ENCODE peak calls at places on chromosomes 12 and 14, in eight cellular contexts. B is activated gamma-delta T cell; N is Calu3; A is pulmonary artery endothelial cell; S is MG63; J is stimulated activated naive CD4-positive, alpha-beta T cell; V is GM12878; M is NCI-H1105 treated with DMSO at 0.1 percent for 48 hours. P is an unnamed sample.

GRCh38 chr12:12779529-12779928 is 5.9 kb upstream of the APOLD1 start:
- DNase-seq in B (no peak), N (no peak), A (peak), S (no peak), J (no peak), V (no peak), M (peak), P (no peak)

GRCh38 chr14:42490536-42490935 is 883.9 kb downstream of the LRFN5 start:
- DNase-seq in B (no peak), N (no peak), A (no peak), S (peak), J (no peak), V (no peak), M (no peak), P (no peak)

GRCh38 chr12:291153-291723 is 28.6 kb upstream of the SLC6A13 start:
- DNase-seq in B (no peak), N (no peak), A (no peak), S (no peak), J (no peak), V (no peak), M (no peak), P (no peak)

GRCh38 chr12:62760779-62761178 is 174.2 kb downstream of the PPM1H start:
- DNase-seq in B (no peak), N (no peak), A (no peak), S (no peak), J (no peak), V (no peak), M (no peak), P (no peak)

GRCh38 chr12:125696044-125696443 is 630.8 kb downstream of the AACS start:
- DNase-seq in B (no peak), N (no peak), A (no peak), S (no peak), J (no peak), V (no peak), M (no peak), P (no peak)

GRCh38 chr12:91138337-91138905 is 27.1 kb upstream of the LUM start:
- DNase-seq in B (no peak), N (no peak), A (no peak), S (peak), J (no peak), V (no peak), M (no peak), P (no peak)

GRCh38 chr14:73393375-73393774 is 65.0 kb downstream of the NUMB start:
- DNase-seq in B (no peak), N (no peak), A (no peak), S (no peak), J (no peak), V (no peak), M (peak), P (no peak)

GRCh38 chr12:132158677-132159554 is 14.7 kb downstream of the NOC4L start:
- DNase-seq in B (no peak), N (no peak), A (no peak), S (no peak), J (no peak), V (no peak), M (peak), P (no peak)

GRCh38 chr12:24960222-24960855 is 11.4 kb upstream of the BCAT1 start:
- DNase-seq in B (no peak), N (peak), A (no peak), S (peak), J (no peak), V (peak), M (peak), P (no peak)

GRCh38 chr12:14308516-14308915 is 57.0 kb upstream of the ATF7IP start:
- DNase-seq in B (no peak), N (no peak), A (no peak), S (no peak), J (no peak), V (no peak), M (no peak), P (no peak)

GRCh38 chr12:114480309-114481199 is 74.6 kb upstream of the TBX5 start:
- DNase-seq in B (no peak), N (no peak), A (no peak), S (no peak), J (no peak), V (no peak), M (no peak), P (no peak)

GRCh38 chr12:92108651-92109050 is 37.0 kb downstream of the BTG1 start:
- DNase-seq in B (no peak), N (no peak), A (no peak), S (peak), J (no peak), V (no peak), M (peak), P (no peak)

GRCh38 chr12:57615637-57616036 is 4.4 kb downstream of the ARHGEF25 start:
- DNase-seq in B (no peak), N (no peak), A (no peak), S (no peak), J (no peak), V (no peak), M (no peak), P (no peak)

GRCh38 chr12:127101086-127101485 is 1165.9 kb upstream of the TMEM132C start:
- DNase-seq in B (no peak), N (no peak), A (no peak), S (no peak), J (no peak), V (no peak), M (no peak), P (no peak)

GRCh38 chr12:90943248-90943647 is 11.7 kb downstream of the CCER1 start:
- DNase-seq in B (no peak), N (no peak), A (no peak), S (no peak), J (no peak), V (no peak), M (no peak), P (no peak)

GRCh38 chr14:39267592-39268112 is 33.9 kb downstream of the MIA2 start:
- DNase-seq in B (no peak), N (no peak), A (no peak), S (no peak), J (no peak), V (no peak), M (peak), P (no peak)

GRCh38 chr14:21518725-21519124 is 7.4 kb downstream of the SALL2 start:
- DNase-seq in B (no peak), N (no peak), A (no peak), S (no peak), J (no peak), V (no peak), M (no peak), P (no peak)

GRCh38 chr12:76237086-76237701 is 111.0 kb downstream of the BBS10 start:
- DNase-seq in B (no peak), N (no peak), A (no peak), S (no peak), J (no peak), V (no peak), M (no peak), P (no peak)

GRCh38 chr14:55160989-55161388 is 30.4 kb downstream of the DLGAP5 start:
- DNase-seq in B (no peak), N (no peak), A (no peak), S (no peak), J (no peak), V (no peak), M (peak), P (no peak)

GRCh38 chr12:124921200-124922008 is 7.0 kb upstream of the UBC start:
- DNase-seq in B (no peak), N (peak), A (no peak), S (peak), J (no peak), V (peak), M (no peak), P (peak)

GRCh38 chr12:189622-189962 is 24.4 kb downstream of the SLC6A12 start:
- DNase-seq in B (no peak), N (no peak), A (no peak), S (no peak), J (no peak), V (no peak), M (no peak), P (no peak)

GRCh38 chr12:102757874-102758244 is 159.2 kb downstream of the PAH start:
- DNase-seq in B (no peak), N (no peak), A (no peak), S (no peak), J (no peak), V (no peak), M (no peak), P (no peak)

GRCh38 chr12:31322651-31323248 is 3.2 kb downstream of the SINHCAF start:
- DNase-seq in B (no peak), N (peak), A (no peak), S (peak), J (no peak), V (no peak), M (no peak), P (no peak)

GRCh38 chr12:58871557-58871956 is 48.7 kb downstream of the LRIG3 start:
- DNase-seq in B (no peak), N (no peak), A (no peak), S (no peak), J (no peak), V (no peak), M (no peak), P (no peak)

GRCh38 chr12:106682594-106683234 is 91.8 kb upstream of the RIC8B start:
- DNase-seq in B (no peak), N (no peak), A (no peak), S (no peak), J (no peak), V (no peak), M (no peak), P (no peak)

P was measured in T-cell.